ENCODE peak calls at places on chromosomes 7 and 10, in six cellular contexts. X, U, M, G, P and S are unnamed samples.

GRCh38 chr7:134571746-134572461 is 23.0 kb downstream of the AKR1B15 start:
- DNase-seq in X (no peak), U (no peak), M (no peak), G (no peak), P (no peak), S (no peak)

GRCh38 chr7:50393547-50394252 is 56.5 kb downstream of the FIGNL1 start:
- DNase-seq in X (no peak), U (no peak), M (no peak), G (no peak), P (peak; percentile 11), S (no peak)

GRCh38 chr7:93407239-93407638 is 167.3 kb downstream of the CALCR start:
- DNase-seq in X (no peak), U (no peak), M (no peak), G (no peak), P (no peak), S (no peak)

GRCh38 chr10:98361131-98361633 is 53.8 kb downstream of the PYROXD2 start:
- DNase-seq in X (peak; percentile 55), U (peak; percentile 95), M (no peak), G (peak; percentile 39), P (no peak), S (peak; percentile 83)

GRCh38 chr10:50830066-50830465 is 55.4 kb downstream of the A1CF start:
- DNase-seq in X (no peak), U (no peak), M (no peak), G (no peak), P (no peak), S (no peak)

GRCh38 chr7:149870701-149871483 is 2.9 kb upstream of the ATP6V0E2 start:
- DNase-seq in X (no peak), U (no peak), M (no peak), G (no peak), P (no peak), S (no peak)

GRCh38 chr10:65827344-65827743 is 1098.5 kb upstream of the LRRTM3 start:
- DNase-seq in X (no peak), U (no peak), M (no peak), G (no peak), P (no peak), S (no peak)

GRCh38 chr10:77626266-77626935 is 11.2 kb downstream of the KCNMA1 start:
- DNase-seq in X (no peak), U (no peak), M (no peak), G (no peak), P (no peak), S (no peak)

GRCh38 chr7:158188676-158189075 is 398.9 kb downstream of the PTPRN2 start:
- DNase-seq in X (no peak), U (no peak), M (no peak), G (no peak), P (no peak), S (no peak)

GRCh38 chr7:80681272-80681885 is 42.9 kb downstream of the CD36 start:
- DNase-seq in X (peak; percentile 36), U (peak; percentile 21), M (no peak), G (no peak), P (no peak), S (no peak)

GRCh38 chr7:44286182-44286617 is 39.2 kb downstream of the CAMK2B start:
- DNase-seq in X (no peak), U (no peak), M (no peak), G (peak; percentile 17), P (peak; percentile 54), S (no peak)

GRCh38 chr7:112782498-112782897 is 7.7 kb downstream of the TMEM168 start:
- DNase-seq in X (peak; percentile 30), U (peak; percentile 79), M (no peak), G (no peak), P (no peak), S (peak; percentile 54)

GRCh38 chr7:112781558-112781957 is 8.6 kb downstream of the TMEM168 start:
- DNase-seq in X (no peak), U (no peak), M (no peak), G (no peak), P (no peak), S (no peak)

GRCh38 chr7:112777406-112777805 is 12.8 kb downstream of the TMEM168 start:
- DNase-seq in X (no peak), U (no peak), M (no peak), G (no peak), P (no peak), S (no peak)

GRCh38 chr7:112781110-112781509 is 9.1 kb downstream of the TMEM168 start:
- DNase-seq in X (no peak), U (no peak), M (no peak), G (no peak), P (no peak), S (no peak)

GRCh38 chr7:112779667-112780066 is 10.5 kb downstream of the TMEM168 start:
- DNase-seq in X (no peak), U (no peak), M (no peak), G (no peak), P (no peak), S (no peak)
- H3K27ac ChIP-seq in X (no peak overlapping the region), U (no peak overlapping the region), M (no peak overlapping the region), G (no peak overlapping the region), P (no peak overlapping the region), S (no peak overlapping the region)

DNA sequence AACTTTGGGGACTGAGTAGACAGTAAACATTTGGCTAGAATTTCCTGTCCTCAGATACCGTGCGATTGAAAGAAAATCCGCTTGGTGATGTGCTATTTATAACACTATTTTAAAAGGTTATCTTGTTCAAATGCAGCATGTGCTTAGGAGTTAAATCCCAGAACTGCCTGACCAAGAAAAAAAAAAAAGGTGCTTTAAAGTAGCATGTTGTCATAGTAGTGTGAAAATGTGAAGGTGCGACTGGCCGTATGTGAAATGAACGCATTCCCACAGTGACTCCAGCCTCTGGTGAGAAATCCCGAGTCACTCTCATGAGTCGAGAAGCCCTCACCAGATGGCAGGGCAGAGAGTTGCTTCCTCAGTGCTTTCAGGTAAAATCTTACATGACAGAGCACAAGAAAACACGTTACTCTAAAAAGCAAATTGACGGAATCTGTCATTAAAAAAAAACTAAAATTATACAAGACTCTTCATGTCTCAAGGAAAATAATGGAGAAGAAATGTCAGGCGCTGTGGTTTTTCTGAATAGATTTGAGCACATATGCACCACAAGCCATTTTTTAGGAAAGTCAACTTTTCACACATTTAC is 18.4 kb upstream of the KLF6 start:
- DNase-seq in X (no peak), U (peak; percentile 73), M (no peak), G (no peak), P (no peak), S (peak; percentile 61)
- TF ChIP-seq CTCF in X (no peak), U (no peak), M (no peak), G (no peak), P (no peak), S (no peak)

GRCh38 chr7:116577320-116577871 is 52.6 kb downstream of the CAV1 start:
- DNase-seq in X (no peak), U (no peak), M (no peak), G (no peak), P (no peak), S (no peak)
- H3K27ac ChIP-seq in X (no peak overlapping the region), U (peak overlapping the region; percentile 41), M (no peak overlapping the region), G (peak overlapping the region; percentile 59), P (no peak overlapping the region), S (peak overlapping the region; percentile 26)

GRCh38 chr7:21767300-21767900 is 178.3 kb downstream of the CDCA7L start:
- DNase-seq in X (peak; percentile 83), U (peak; percentile 71), M (peak; percentile 73), G (peak; percentile 50), P (no peak), S (peak; percentile 54)
- TF ChIP-seq CTCF in X (peak; percentile 84), U (peak; percentile 82), M (peak; percentile 80), G (peak; percentile 18), P (peak; percentile 65), S (peak; percentile 90)

DNA sequence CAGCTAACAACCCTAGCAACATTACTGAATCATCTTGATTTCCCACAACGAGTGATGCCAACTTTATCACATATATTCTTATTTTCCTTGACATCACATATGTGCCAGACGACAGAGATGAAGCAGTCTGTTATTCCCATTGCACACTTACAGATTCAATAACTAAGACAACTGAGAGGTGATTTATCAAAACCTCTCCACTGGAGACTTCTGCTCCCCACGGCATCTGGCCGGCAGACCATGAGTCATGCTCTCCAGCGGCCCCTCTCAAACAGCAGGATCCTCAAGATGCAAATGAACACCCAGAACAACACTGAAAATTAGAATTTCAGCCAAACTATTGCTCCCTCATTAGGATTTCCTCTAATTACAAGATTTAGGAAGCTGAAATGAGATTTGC is 57.1 kb downstream of the AMPH start:
- DNase-seq in X (no peak), U (no peak), M (no peak), G (no peak), P (no peak), S (no peak)
- H3K27ac ChIP-seq in X (no peak overlapping the region), U (no peak overlapping the region), M (no peak overlapping the region), G (no peak overlapping the region), P (no peak overlapping the region), S (no peak overlapping the region)

GRCh38 chr10:127905623-127906261 is 1.2 kb upstream of the PTPRE start:
- DNase-seq in X (no peak), U (no peak), M (no peak), G (no peak), P (peak; percentile 4), S (no peak)

GRCh38 chr10:127907411-127908105 is 655 bp downstream of the PTPRE start:
- DNase-seq in X (peak; percentile 15), U (peak; percentile 48), M (no peak), G (peak; percentile 47), P (peak; percentile 89), S (no peak)

GRCh38 chr10:127904931-127905622 is 1.8 kb upstream of the PTPRE start:
- DNase-seq in X (no peak), U (no peak), M (no peak), G (no peak), P (no peak), S (no peak)

GRCh38 chr10:127908106-127908957 is 1.4 kb downstream of the PTPRE start:
- DNase-seq in X (peak; percentile 53), U (peak; percentile 71), M (no peak), G (no peak), P (no peak), S (no peak)

GRCh38 chr10:127906548-127907377 is at the start of gene PTPRE:
- DNase-seq in X (peak; percentile 89), U (peak; percentile 66), M (no peak), G (peak; percentile 83), P (peak; percentile 97), S (no peak)
- TF ChIP-seq CTCF in X (peak; percentile 98), U (peak; percentile 70), M (no peak), G (peak; percentile 68), P (peak; percentile 100), S (peak; percentile 88)